ENCODE peak calls at places on chromosomes 2 and 18, in seven cellular contexts. W, O, E, D, R, C and X are unnamed samples.

GRCh38 chr2:177295479-177295878 is 31.0 kb upstream of the NFE2L2 start:
- DNase-seq in D (no peak), C (no peak), W (peak; percentile 25), R (peak; percentile 75), E (no peak), O (peak; percentile 33), X (peak; percentile 43)

GRCh38 chr18:7908686-7909299 is 341.7 kb downstream of the PTPRM start:
- DNase-seq in E (no peak), D (peak; percentile 90), O (no peak), R (no peak), W (no peak), C (no peak), X (no peak)

GRCh38 chr2:172307800-172308199 is 119.6 kb upstream of the ITGA6 start:
- DNase-seq in O (peak; percentile 11), C (no peak), D (peak; percentile 57), E (no peak), W (no peak), R (peak; percentile 13), X (peak; percentile 21)

GRCh38 chr2:239285071-239285931 is 115.5 kb downstream of the HDAC4 start:
- DNase-seq in C (no peak), E (no peak), O (no peak), W (no peak), R (peak; percentile 36), D (peak; percentile 23), X (no peak)

GRCh38 chr2:108594982-108595464 is 60.8 kb downstream of the LIMS1 start:
- DNase-seq in C (no peak), W (peak; percentile 93), E (no peak), D (no peak), R (peak; percentile 74), O (peak; percentile 55), X (no peak)

GRCh38 chr2:119126650-119127049 is 31.9 kb downstream of the C1QL2 start:
- DNase-seq in R (peak; percentile 45), O (peak; percentile 40), D (no peak), E (no peak), W (no peak), C (no peak), X (peak; percentile 67)

GRCh38 chr2:12589802-12590320 is 126.9 kb upstream of the TRIB2 start:
- DNase-seq in R (no peak), O (no peak), W (no peak), C (no peak), E (no peak), D (no peak), X (no peak)

GRCh38 chr18:30457156-30457555 is 585.4 kb downstream of the DSC3 start:
- DNase-seq in D (peak; percentile 31), O (no peak), E (no peak), C (no peak), R (no peak), W (no peak), X (no peak)

GRCh38 chr2:189347540-189347939 is 93.7 kb upstream of the WDR75 start:
- DNase-seq in O (peak; percentile 2), E (no peak), W (peak; percentile 94), D (peak; percentile 21), C (peak; percentile 74), R (peak; percentile 96), X (peak; percentile 29)

GRCh38 chr2:205758051-205758450 is 75.8 kb downstream of the NRP2 start:
- DNase-seq in O (no peak), C (no peak), D (no peak), R (peak; percentile 70), W (peak; percentile 72), E (no peak), X (no peak)

GRCh38 chr2:200432296-200432695 is 77.6 kb downstream of the KCTD18 start:
- DNase-seq in E (no peak), O (no peak), R (peak; percentile 68), C (no peak), D (no peak), W (peak; percentile 31), X (no peak)

GRCh38 chr2:197306691-197307030 is 3.9 kb downstream of the ANKRD44 start:
- DNase-seq in D (peak; percentile 4), O (no peak), R (peak; percentile 71), W (no peak), C (peak; percentile 88), E (no peak), X (no peak)

GRCh38 chr2:1731512-1731962 is 12.8 kb downstream of the PXDN start:
- DNase-seq in E (no peak), R (peak; percentile 88), D (no peak), O (no peak), C (peak; percentile 76), W (no peak), X (no peak)

GRCh38 chr2:39706350-39706749 is 40.6 kb downstream of the TMEM178A start:
- DNase-seq in O (no peak), C (no peak), E (no peak), R (no peak), W (no peak), D (no peak), X (no peak)

GRCh38 chr18:7370375-7370774 is 139.5 kb downstream of the LRRC30 start:
- DNase-seq in R (no peak), D (no peak), E (no peak), O (no peak), C (no peak), W (no peak), X (no peak)

GRCh38 chr2:94874277-94874997 is 3.2 kb downstream of the TEKT4 start:
- DNase-seq in O (peak; percentile 1), D (peak; percentile 47), R (peak; percentile 63), C (no peak), W (no peak), E (peak; percentile 23), X (peak; percentile 86)

GRCh38 chr2:28274911-28275685 is 117.6 kb upstream of the FOSL2 start:
- DNase-seq in E (no peak), W (peak; percentile 93), D (no peak), O (no peak), C (peak; percentile 72), R (peak; percentile 88), X (peak; percentile 25)

GRCh38 chr2:145546091-145546490 is 1026.2 kb upstream of the ZEB2 start:
- DNase-seq in O (no peak), W (peak; percentile 20), D (no peak), E (no peak), R (peak; percentile 33), C (no peak), X (no peak)

GRCh38 chr18:46055841-46056240 is 16.2 kb downstream of the PSTPIP2 start:
- DNase-seq in C (no peak), E (no peak), D (no peak), O (no peak), R (no peak), W (no peak), X (no peak)

GRCh38 chr2:197498627-197498936 is 1.1 kb downstream of the HSPD1 start:
- DNase-seq in C (no peak), D (no peak), W (no peak), E (no peak), R (no peak), O (no peak), X (no peak)

GRCh38 chr2:230900336-230900995 is 24.6 kb downstream of the GPR55 start:
- DNase-seq in W (no peak), R (no peak), D (no peak), E (no peak), C (peak; percentile 41), O (no peak), X (no peak)

GRCh38 chr2:101330253-101330921 is 21.9 kb upstream of the RNF149 start:
- DNase-seq in D (no peak), R (no peak), E (no peak), C (no peak), W (no peak), O (no peak), X (peak; percentile 41)

GRCh38 chr2:106025796-106026195 is 168.3 kb downstream of the UXS1 start:
- DNase-seq in E (no peak), D (no peak), C (no peak), R (no peak), O (no peak), W (no peak), X (no peak)